ENCODE peak calls at places on chromosome 11, in nine cellular contexts. M is PC-3; P is IMR-90; U is stomach; H is tibial nerve; Q is Peyer's patch; E is hepatocyte; L is CD8-positive, alpha-beta memory T cell; K is ovary. W is an unnamed sample.

GRCh38 chr11:112017538-112017937 is 7.7 kb upstream of the DLAT start:
- DNase-seq in Q (no peak), P (peak), L (no peak), E (no peak), U (no peak), K (no peak), H (no peak), M (no peak), W (peak)

GRCh38 chr11:126339866-126340434 is 15.5 kb upstream of the ST3GAL4 start:
- DNase-seq in Q (no peak), L (no peak), P (peak), E (no peak), U (peak), H (peak), M (peak), K (peak), W (peak)

GRCh38 chr11:120167659-120168058 is 29.7 kb upstream of the TRIM29 start:
- DNase-seq in E (no peak), P (no peak), Q (no peak), L (no peak), K (no peak), U (no peak), M (no peak), H (no peak), W (no peak)

GRCh38 chr11:108931168-108931567 is 266.3 kb downstream of the DDX10 start:
- DNase-seq in P (peak), H (no peak), U (no peak), M (peak), L (no peak), K (no peak), E (no peak), Q (no peak), W (no peak)

GRCh38 chr11:47305734-47306483 is 36.0 kb downstream of the MADD start:
- DNase-seq in U (no peak), Q (no peak), L (no peak), P (no peak), E (no peak), H (no peak), M (no peak), K (no peak), W (no peak)

GRCh38 chr11:131667566-131667965 is 297.2 kb downstream of the NTM start:
- DNase-seq in E (no peak), L (no peak), K (no peak), U (no peak), H (no peak), Q (no peak), P (no peak), M (no peak), W (no peak)

GRCh38 chr11:45144126-45145082 is 2.0 kb upstream of the PRDM11 start:
- DNase-seq in P (no peak), H (no peak), U (peak), L (no peak), K (no peak), M (no peak), E (no peak), Q (no peak), W (no peak)

GRCh38 chr11:31940396-31941037 is 129.4 kb upstream of the PAX6 start:
- DNase-seq in E (no peak), L (no peak), P (peak), Q (no peak), M (no peak), K (no peak), H (no peak), U (no peak), W (peak)

GRCh38 chr11:93085097-93085496 is 112.7 kb downstream of the SLC36A4 start:
- DNase-seq in H (no peak), U (no peak), M (peak), E (no peak), L (no peak), K (no peak), Q (no peak), P (peak), W (no peak)

GRCh38 chr11:127656266-127656879 is 655.8 kb upstream of the KIRREL3 start:
- DNase-seq in U (no peak), E (no peak), M (no peak), P (peak), K (no peak), H (no peak), L (no peak), Q (no peak), W (no peak)

GRCh38 chr11:121950160-121950559 is 165.9 kb downstream of the BLID start:
- DNase-seq in H (no peak), P (no peak), Q (no peak), E (no peak), K (no peak), U (no peak), M (no peak), L (no peak), W (no peak)

DNA sequence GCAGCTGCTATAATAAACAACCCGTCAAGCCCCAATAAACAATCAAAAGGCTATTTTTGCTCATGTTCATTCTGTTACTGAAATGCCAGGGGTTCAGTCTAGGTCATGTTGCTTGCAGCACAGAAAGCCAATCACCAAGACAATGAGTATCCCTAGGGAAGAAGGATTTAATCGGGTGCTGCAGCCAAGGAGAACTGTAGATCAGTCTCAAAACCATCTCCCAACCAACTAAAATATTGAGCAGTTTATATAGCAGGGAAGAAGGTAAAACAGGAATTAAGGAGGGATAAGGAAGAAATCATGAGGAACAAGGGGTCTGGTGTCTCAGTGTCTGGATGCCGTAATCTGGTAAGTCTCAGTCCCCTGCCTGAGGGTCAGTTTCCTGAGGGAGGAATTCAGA is 169.5 kb downstream of the BLID start:
- DNase-seq in E (no peak), Q (no peak), K (no peak), H (no peak), U (no peak), L (no peak), M (no peak), P (no peak), W (no peak)
- H3K4me3 ChIP-seq in E (no peak), Q (no peak), K (no peak), H (no peak), U (no peak), L (no peak), M (no peak), P (no peak), W (no peak)

DNA sequence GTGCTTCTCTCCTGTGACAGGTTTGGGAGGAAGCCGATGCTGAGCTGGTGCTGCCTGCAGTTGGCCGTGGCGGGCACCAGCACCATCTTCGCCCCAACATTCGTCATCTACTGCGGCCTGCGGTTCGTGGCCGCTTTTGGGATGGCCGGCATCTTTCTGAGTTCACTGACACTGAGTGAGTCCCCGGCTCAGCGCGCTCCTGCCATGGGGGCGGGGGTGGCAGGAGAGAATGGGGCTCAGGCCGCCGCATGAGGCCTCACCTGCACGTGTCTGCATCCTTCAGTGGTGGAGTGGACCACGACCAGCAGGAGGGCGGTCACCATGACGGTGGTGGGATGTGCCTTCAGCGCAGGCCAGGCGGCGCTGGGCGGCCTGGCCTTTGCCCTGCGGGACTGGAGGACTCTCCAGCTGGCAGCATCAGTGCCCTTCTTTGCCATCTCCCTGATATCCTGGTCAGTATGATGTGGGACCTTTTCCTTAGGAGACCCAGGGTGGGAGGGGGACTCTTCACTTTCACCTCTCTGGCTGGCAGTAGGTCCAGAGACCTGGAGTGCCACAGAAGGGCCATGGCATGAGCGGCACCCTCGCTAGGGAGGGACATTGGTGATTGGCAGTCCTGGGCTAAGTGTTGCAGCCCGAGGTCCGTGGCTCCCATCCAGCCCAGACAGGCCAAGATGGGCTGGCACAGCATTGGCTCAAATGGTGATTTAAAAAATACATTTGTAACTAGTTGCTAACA is 28.9 kb upstream of the SLC22A12 start:
- DNase-seq in K (no peak), E (no peak), H (no peak), Q (peak), M (no peak), P (no peak), L (no peak), U (no peak), W (no peak)
- H3K4me3 ChIP-seq in K (no peak), E (no peak), H (no peak), Q (no peak), M (no peak), P (no peak), L (no peak), U (no peak), W (no peak)

DNA sequence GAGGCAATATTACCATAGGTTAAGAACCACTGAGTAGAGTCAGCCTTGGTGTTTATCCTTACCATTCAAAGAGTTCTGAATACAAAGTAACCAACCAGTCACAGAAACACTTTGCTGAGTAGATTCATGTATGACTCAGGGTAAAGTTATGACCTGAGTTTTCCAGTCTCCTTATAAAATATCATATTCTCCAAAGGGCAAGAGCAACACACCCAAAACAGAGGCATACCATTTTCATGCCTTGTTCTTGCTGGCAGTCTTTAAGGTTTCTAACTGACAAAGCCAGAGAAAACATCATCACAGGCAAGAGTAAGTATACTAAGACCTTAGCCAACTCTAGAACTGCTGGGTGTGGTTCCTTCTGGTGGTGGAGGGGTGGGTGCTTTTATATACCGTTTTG is 3.2 kb downstream of the ATL3 start:
- DNase-seq in U (no peak), M (peak), Q (no peak), E (peak), H (no peak), L (no peak), K (no peak), P (peak), W (peak)
- H3K4me3 ChIP-seq in U (no peak), M (peak), Q (no peak), E (no peak), H (no peak), L (no peak), K (no peak), P (no peak), W (peak)

GRCh38 chr11:90254065-90254464 is 31.2 kb upstream of the CHORDC1 start:
- DNase-seq in M (no peak), E (no peak), H (no peak), U (no peak), P (no peak), Q (no peak), K (no peak), L (no peak), W (no peak)

GRCh38 chr11:90250970-90251369 is 28.1 kb upstream of the CHORDC1 start:
- DNase-seq in P (no peak), K (no peak), H (no peak), L (no peak), M (no peak), E (no peak), U (no peak), Q (no peak), W (no peak)

GRCh38 chr11:90252053-90252452 is 29.2 kb upstream of the CHORDC1 start:
- DNase-seq in E (no peak), P (no peak), Q (no peak), L (no peak), M (no peak), H (no peak), U (no peak), K (no peak), W (no peak)

GRCh38 chr11:90256404-90257157 is 33.7 kb upstream of the CHORDC1 start:
- DNase-seq in P (no peak), H (no peak), M (no peak), L (no peak), Q (no peak), E (no peak), K (no peak), U (no peak), W (no peak)

DNA sequence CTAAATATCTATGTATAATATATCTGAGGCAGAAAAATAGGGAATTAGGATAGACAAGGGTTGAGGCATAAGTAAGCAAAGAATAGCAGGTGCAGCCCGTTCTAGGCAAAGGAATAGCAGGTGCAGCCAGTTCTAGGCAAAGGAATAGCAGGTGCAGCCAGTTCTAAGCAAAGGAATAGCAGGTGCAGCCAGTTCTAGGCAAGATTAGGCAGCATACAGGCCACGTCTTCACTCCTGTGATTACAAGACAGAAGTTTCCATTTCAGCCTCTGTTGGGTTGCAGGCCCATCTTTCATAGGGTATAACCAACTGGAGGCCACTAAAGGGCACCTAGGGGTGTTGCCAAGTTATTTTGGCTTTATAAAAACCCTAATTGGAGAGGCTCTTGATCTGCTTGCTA is 28.8 kb upstream of the CHORDC1 start:
- DNase-seq in Q (no peak), P (no peak), K (no peak), H (no peak), U (no peak), L (no peak), M (no peak), E (no peak), W (no peak)
- H3K4me3 ChIP-seq in Q (no peak), P (no peak), K (no peak), H (no peak), U (no peak), L (no peak), M (no peak), E (no peak), W (no peak)

DNA sequence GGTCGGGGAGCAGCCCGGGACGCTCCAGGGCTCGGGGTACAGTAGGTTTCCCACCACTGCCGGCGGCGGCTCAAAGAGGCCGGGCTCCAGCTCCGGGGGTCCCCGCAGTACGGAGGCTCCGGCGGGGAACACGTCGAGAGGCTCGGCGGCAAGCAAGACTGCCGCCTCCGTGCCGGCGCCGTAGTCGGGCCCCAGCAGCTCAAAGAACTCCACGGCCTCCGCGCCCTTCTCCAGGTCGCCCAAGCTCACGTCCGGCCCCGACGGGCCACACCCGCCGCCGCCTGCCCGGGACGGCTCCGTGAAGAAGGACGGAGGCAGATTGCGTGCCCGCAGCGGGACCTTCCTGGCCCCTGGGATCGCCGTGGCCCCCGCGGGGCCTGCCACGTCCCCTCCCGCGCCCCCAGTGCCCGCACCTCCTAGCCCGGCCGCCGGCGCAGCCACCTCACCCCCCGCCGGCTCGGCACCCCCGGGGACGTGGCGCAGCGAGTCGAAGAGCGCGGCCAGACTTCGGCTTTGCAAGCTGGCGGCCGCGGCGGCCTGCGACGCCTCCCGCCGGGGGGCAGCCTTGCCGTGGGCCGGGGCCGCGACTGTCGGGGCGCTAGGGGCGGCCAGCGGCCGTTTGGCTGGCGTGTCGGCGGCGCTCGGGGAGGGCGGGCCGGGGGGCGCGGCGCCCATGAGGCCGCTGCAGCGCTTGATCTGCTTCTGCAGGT is 775 bp downstream of the FAM181B start:
- DNase-seq in K (peak), L (no peak), M (no peak), P (no peak), H (no peak), U (no peak), E (peak), Q (peak), W (no peak)
- H3K4me3 ChIP-seq in K (peak), L (no peak), M (peak), P (peak), H (peak), U (peak), E (peak), Q (peak), W (peak)

GRCh38 chr11:94543695-94544581 is at the start of gene FUT4:
- DNase-seq in E (peak), M (peak), K (peak), P (peak), U (peak), H (peak), Q (peak), L (peak), W (peak)

GRCh38 chr11:94546886-94547285 is 3.2 kb downstream of the FUT4 start:
- DNase-seq in U (no peak), Q (peak), H (no peak), K (no peak), E (peak), M (peak), L (no peak), P (no peak), W (no peak)

GRCh38 chr11:94544582-94544831 is 786 bp downstream of the FUT4 start:
- DNase-seq in Q (no peak), K (no peak), L (peak), P (no peak), E (no peak), M (no peak), H (no peak), U (no peak), W (peak)

GRCh38 chr11:94544832-94545640 is 1.3 kb downstream of the FUT4 start:
- DNase-seq in Q (peak), P (no peak), K (peak), U (peak), L (peak), M (no peak), E (peak), H (no peak), W (no peak)

DNA sequence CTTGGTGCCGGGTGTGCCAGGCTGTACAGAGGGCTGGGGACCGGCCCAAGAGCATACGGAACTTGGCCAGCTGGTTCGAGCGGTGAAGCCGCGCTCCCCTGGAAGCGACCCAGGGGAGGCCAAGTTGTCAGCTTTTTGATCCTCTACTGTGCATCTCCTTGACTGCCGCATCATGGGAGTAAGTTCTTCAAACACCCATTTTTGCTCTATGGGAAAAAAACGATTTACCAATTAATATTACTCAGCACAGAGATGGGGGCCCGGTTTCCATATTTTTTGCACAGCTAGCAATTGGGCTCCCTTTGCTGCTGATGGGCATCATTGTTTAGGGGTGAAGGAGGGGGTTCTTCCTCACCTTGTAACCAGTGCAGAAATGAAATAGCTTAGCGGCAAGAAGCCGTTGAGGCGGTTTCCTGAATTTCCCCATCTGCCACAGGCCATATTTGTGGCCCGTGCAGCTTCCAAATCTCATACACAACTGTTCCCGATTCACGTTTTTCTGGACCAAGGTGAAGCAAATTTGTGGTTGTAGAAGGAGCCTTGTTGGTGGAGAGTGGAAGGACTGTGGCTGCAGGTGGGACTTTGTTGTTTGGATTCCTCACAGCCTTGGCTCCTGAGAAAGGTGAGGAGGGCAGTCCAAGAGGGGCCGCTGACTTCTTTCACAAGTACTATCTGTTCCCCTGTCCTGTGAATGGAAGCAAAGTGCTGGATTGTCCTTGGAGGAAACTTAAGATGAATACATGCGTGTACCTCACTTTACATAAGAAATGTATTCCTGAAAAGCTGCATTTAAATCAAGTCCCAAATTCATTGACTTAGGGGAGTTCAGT is 2.1 kb downstream of the FUT4 start:
- DNase-seq in Q (no peak), K (no peak), U (no peak), L (no peak), E (peak), H (no peak), M (no peak), P (no peak), W (no peak)
- H3K4me3 ChIP-seq in Q (peak), K (peak), U (peak), L (no peak), E (peak), H (no peak), M (peak), P (no peak), W (peak)

GRCh38 chr11:3929689-3930088 is 74.2 kb downstream of the STIM1 start:
- DNase-seq in M (no peak), P (no peak), E (peak), U (no peak), K (no peak), L (no peak), Q (no peak), H (no peak), W (no peak)
- H3K4me3 ChIP-seq in M (no peak), P (no peak), E (no peak), U (no peak), K (no peak), L (no peak), Q (no peak), H (no peak), W (no peak)

GRCh38 chr11:116787436-116787785 is 412 bp downstream of the ZPR1 start:
- DNase-seq in E (no peak), Q (no peak), L (no peak), U (no peak), K (no peak), H (no peak), M (peak), P (peak), W (no peak)

GRCh38 chr11:116786966-116787365 is 857 bp downstream of the ZPR1 start:
- DNase-seq in U (no peak), H (no peak), L (no peak), K (no peak), Q (no peak), P (no peak), M (no peak), E (no peak), W (no peak)

GRCh38 chr11:116788534-116788933 is 711 bp upstream of the ZPR1 start:
- DNase-seq in L (no peak), K (no peak), P (no peak), E (no peak), U (no peak), H (no peak), M (no peak), Q (no peak), W (no peak)

GRCh38 chr11:116787786-116788486 is at the start of gene ZPR1:
- DNase-seq in E (peak), K (peak), Q (peak), L (peak), H (peak), P (peak), M (peak), U (peak), W (peak)

DNA sequence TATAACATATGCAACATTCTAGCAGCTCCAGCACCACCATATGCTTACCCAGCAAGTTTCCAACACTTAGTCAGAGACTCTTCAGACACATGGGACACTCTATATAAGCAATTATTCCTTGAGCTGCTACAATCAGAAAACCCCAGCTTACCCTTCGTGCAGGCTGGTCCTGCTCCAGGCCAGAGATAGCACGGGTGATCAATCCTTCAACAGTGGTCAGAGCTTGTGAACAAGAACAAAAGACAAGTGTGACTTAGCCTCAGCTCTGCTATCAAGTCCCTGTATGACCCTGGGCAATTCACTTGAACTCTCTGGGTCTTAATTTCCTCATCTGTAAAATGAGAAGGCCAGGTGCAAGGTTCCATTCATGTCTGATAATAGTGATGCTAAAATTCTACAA is 1.5 kb downstream of the ZPR1 start:
- DNase-seq in H (no peak), U (no peak), L (no peak), K (no peak), Q (no peak), P (no peak), E (no peak), M (no peak), W (no peak)
- H3K4me3 ChIP-seq in H (no peak), U (peak), L (peak), K (no peak), Q (no peak), P (no peak), E (no peak), M (peak), W (no peak)

W was measured in fibroblast of villous mesenchyme.